ENCODE peak calls at places on chromosomes 4 and X, in six cellular contexts. M is right atrium auricular region; W is activated naive CD4-positive, alpha-beta T cell treated with anti-CD3 and anti-CD28 coated beads, Interleukin-2, amount 50 U/mL, for 72 hours; H is epithelial cell of esophagus; L is NCI-H510A; P is WTC11. V is an unnamed sample.
A peak's percentile ranks its signal among the peaks of the same experiment; 100 is the strongest.

GRCh38 chr4:60682901-60683300 is 517.2 kb upstream of the ADGRL3 start:
- DNase-seq in M (no peak), W (no peak), H (no peak), L (no peak), P (no peak), V (no peak)

GRCh38 chrX:26789751-26790150 is 573.8 kb downstream of the MAGEB5 start:
- DNase-seq in M (no peak), W (no peak), H (no peak), L (no peak), P (no peak), V (no peak)

GRCh38 chr4:39036172-39036571 is 4.0 kb upstream of the TMEM156 start:
- DNase-seq in M (no peak), W (no peak), H (peak; percentile 88), L (no peak), P (no peak), V (no peak)

GRCh38 chrX:153445856-153446635 is at the start of gene TREX2:
- DNase-seq in M (no peak), W (no peak), H (no peak), L (no peak), P (no peak), V (no peak)

GRCh38 chr4:10055871-10056270 is 34.6 kb upstream of the SLC2A9 start:
- DNase-seq in M (no peak), W (no peak), H (no peak), L (no peak), P (no peak), V (peak; percentile 2)

GRCh38 chr4:124854968-124855367 is 142.4 kb upstream of the ANKRD50 start:
- DNase-seq in M (no peak), W (no peak), H (peak; percentile 27), L (no peak), P (no peak), V (no peak)

GRCh38 chrX:148043456-148043855 is 62.3 kb downstream of the FMR1NB start:
- DNase-seq in M (no peak), W (no peak), H (peak; percentile 48), L (no peak), P (no peak), V (no peak)

GRCh38 chr4:172995161-172995560 is 173.4 kb upstream of the GALNT7 start:
- DNase-seq in M (no peak), W (no peak), H (no peak), L (no peak), P (no peak), V (no peak)

GRCh38 chrX:82134378-82134777 is 932.5 kb downstream of the SH3BGRL start:
- DNase-seq in M (no peak), W (no peak), H (no peak), L (no peak), P (no peak), V (no peak)

GRCh38 chr4:158319880-158320279 is 109.6 kb downstream of the TMEM144 start:
- DNase-seq in M (no peak), W (no peak), H (no peak), L (no peak), P (no peak), V (no peak)

GRCh38 chr4:5215321-5215720 is 164.0 kb downstream of the STK32B start:
- DNase-seq in M (no peak), W (no peak), H (no peak), L (no peak), P (no peak), V (no peak)

GRCh38 chr4:99029852-99030251 is 34.3 kb downstream of the METAP1 start:
- DNase-seq in M (no peak), W (no peak), H (no peak), L (no peak), P (no peak), V (no peak)

GRCh38 chr4:37936889-37937498 is 23.2 kb upstream of the PTTG2 start:
- DNase-seq in M (no peak), W (no peak), H (no peak), L (no peak), P (no peak), V (no peak)

GRCh38 chrX:142036111-142036510 is 132.4 kb downstream of the MAGEC1 start:
- DNase-seq in M (no peak), W (no peak), H (peak; percentile 9), L (no peak), P (no peak), V (no peak)

GRCh38 chrX:68724531-68725020 is 77.1 kb downstream of the STARD8 start:
- DNase-seq in M (no peak), W (no peak), H (no peak), L (no peak), P (no peak), V (no peak)

GRCh38 chr4:178462710-178463109 is 1020.5 kb upstream of the AGA start:
- DNase-seq in M (no peak), W (no peak), H (no peak), L (peak; percentile 44), P (no peak), V (no peak)

GRCh38 chr4:2457481-2458295 is 11.2 kb upstream of the RNF4 start:
- DNase-seq in M (no peak), W (no peak), H (no peak), L (no peak), P (no peak), V (no peak)

V was measured in ureter.